ENCODE peak calls at places on chromosomes 16 and 17, in nine cellular contexts. One of them, this sample, is unnamed.

GRCh38 chr17:35548978-35549377 is 11.5 kb upstream of the SLFN12L start:
- DNase-seq in AG08395: no peak
- DNase-seq in NCI-H748 treated with DMSO at 0.1 percent for 48 hours: no peak
- DNase-seq in CD8-positive, alpha-beta T cell: no peak
- DNase-seq in AG10803: no peak
- DNase-seq in NCI-H1436: no peak
- DNase-seq in HL-60: no peak
- DNase-seq in spleen: no peak
- DNase-seq in HCT116: no peak
- DNase-seq in this sample: no peak

GRCh38 chr17:50022463-50023130 is 27.6 kb upstream of the DLX3 start:
- DNase-seq in AG08395: no peak
- DNase-seq in NCI-H748 treated with DMSO at 0.1 percent for 48 hours: no peak
- DNase-seq in CD8-positive, alpha-beta T cell: no peak
- DNase-seq in AG10803: no peak
- DNase-seq in NCI-H1436: no peak
- DNase-seq in HL-60: no peak
- DNase-seq in spleen: no peak
- DNase-seq in HCT116: no peak
- DNase-seq in this sample: no peak

GRCh38 chr16:77213542-77214108 is 14.4 kb downstream of the SYCE1L start:
- DNase-seq in AG08395: peak; percentile 77
- DNase-seq in NCI-H748 treated with DMSO at 0.1 percent for 48 hours: no peak
- DNase-seq in CD8-positive, alpha-beta T cell: no peak
- DNase-seq in AG10803: peak; percentile 83
- DNase-seq in NCI-H1436: no peak
- DNase-seq in HL-60: no peak
- DNase-seq in spleen: peak; percentile 81
- DNase-seq in HCT116: peak; percentile 98
- DNase-seq in this sample: peak; percentile 97

GRCh38 chr16:55154261-55154660 is 169.7 kb upstream of the IRX6 start:
- DNase-seq in AG08395: no peak
- DNase-seq in NCI-H748 treated with DMSO at 0.1 percent for 48 hours: no peak
- DNase-seq in CD8-positive, alpha-beta T cell: no peak
- DNase-seq in AG10803: no peak
- DNase-seq in NCI-H1436: no peak
- DNase-seq in HL-60: no peak
- DNase-seq in spleen: no peak
- DNase-seq in HCT116: no peak
- DNase-seq in this sample: no peak

GRCh38 chr17:67180275-67180674 is 64.7 kb downstream of the HELZ start:
- DNase-seq in AG08395: no peak
- DNase-seq in NCI-H748 treated with DMSO at 0.1 percent for 48 hours: no peak
- DNase-seq in CD8-positive, alpha-beta T cell: no peak
- DNase-seq in AG10803: no peak
- DNase-seq in NCI-H1436: no peak
- DNase-seq in HL-60: no peak
- DNase-seq in spleen: no peak
- DNase-seq in HCT116: no peak
- DNase-seq in this sample: no peak

GRCh38 chr16:72840591-72841381 is 207.1 kb downstream of the ZFHX3 start:
- DNase-seq in AG08395: no peak
- DNase-seq in NCI-H748 treated with DMSO at 0.1 percent for 48 hours: no peak
- DNase-seq in CD8-positive, alpha-beta T cell: no peak
- DNase-seq in AG10803: peak; percentile 31
- DNase-seq in NCI-H1436: no peak
- DNase-seq in HL-60: peak; percentile 43
- DNase-seq in spleen: no peak
- DNase-seq in HCT116: no peak
- DNase-seq in this sample: no peak

GRCh38 chr17:5127910-5128309 is 12.1 kb downstream of the USP6 start:
- DNase-seq in AG08395: no peak
- DNase-seq in NCI-H748 treated with DMSO at 0.1 percent for 48 hours: no peak
- DNase-seq in CD8-positive, alpha-beta T cell: no peak
- DNase-seq in AG10803: no peak
- DNase-seq in NCI-H1436: no peak
- DNase-seq in HL-60: no peak
- DNase-seq in spleen: no peak
- DNase-seq in HCT116: no peak
- DNase-seq in this sample: no peak

GRCh38 chr17:42422958-42423712 is at the start of gene CAVIN1:
- DNase-seq in AG08395: peak; percentile 100
- DNase-seq in NCI-H748 treated with DMSO at 0.1 percent for 48 hours: peak; percentile 9
- DNase-seq in CD8-positive, alpha-beta T cell: no peak
- DNase-seq in AG10803: peak; percentile 99
- DNase-seq in NCI-H1436: no peak
- DNase-seq in HL-60: no peak
- DNase-seq in spleen: peak; percentile 91
- DNase-seq in HCT116: peak; percentile 85
- DNase-seq in this sample: peak; percentile 95

GRCh38 chr16:2706085-2706484 is 13.9 kb downstream of the PRSS27 start:
- DNase-seq in AG08395: no peak
- DNase-seq in NCI-H748 treated with DMSO at 0.1 percent for 48 hours: no peak
- DNase-seq in CD8-positive, alpha-beta T cell: no peak
- DNase-seq in AG10803: no peak
- DNase-seq in NCI-H1436: no peak
- DNase-seq in HL-60: no peak
- DNase-seq in spleen: no peak
- DNase-seq in HCT116: no peak
- DNase-seq in this sample: no peak

GRCh38 chr16:53756329-53756996 is 52.5 kb downstream of the FTO start:
- DNase-seq in AG08395: no peak
- DNase-seq in NCI-H748 treated with DMSO at 0.1 percent for 48 hours: peak; percentile 11
- DNase-seq in CD8-positive, alpha-beta T cell: no peak
- DNase-seq in AG10803: no peak
- DNase-seq in NCI-H1436: no peak
- DNase-seq in HL-60: no peak
- DNase-seq in spleen: no peak
- DNase-seq in HCT116: no peak
- DNase-seq in this sample: peak; percentile 92

GRCh38 chr16:57720142-57720575 is 15.4 kb upstream of the KATNB1 start:
- DNase-seq in AG08395: peak; percentile 67
- DNase-seq in NCI-H748 treated with DMSO at 0.1 percent for 48 hours: no peak
- DNase-seq in CD8-positive, alpha-beta T cell: peak; percentile 16
- DNase-seq in AG10803: peak; percentile 50
- DNase-seq in NCI-H1436: no peak
- DNase-seq in HL-60: peak; percentile 77
- DNase-seq in spleen: peak; percentile 88
- DNase-seq in HCT116: no peak
- DNase-seq in this sample: peak; percentile 72

GRCh38 chr17:62793919-62794665 is 14.0 kb downstream of the MARCHF10 start:
- DNase-seq in AG08395: no peak
- DNase-seq in NCI-H748 treated with DMSO at 0.1 percent for 48 hours: no peak
- DNase-seq in CD8-positive, alpha-beta T cell: no peak
- DNase-seq in AG10803: no peak
- DNase-seq in NCI-H1436: no peak
- DNase-seq in HL-60: no peak
- DNase-seq in spleen: no peak
- DNase-seq in HCT116: no peak
- DNase-seq in this sample: no peak

GRCh38 chr16:60645541-60645940 is 1390.7 kb downstream of the CDH8 start:
- DNase-seq in AG08395: no peak
- DNase-seq in NCI-H748 treated with DMSO at 0.1 percent for 48 hours: no peak
- DNase-seq in CD8-positive, alpha-beta T cell: no peak
- DNase-seq in AG10803: no peak
- DNase-seq in NCI-H1436: no peak
- DNase-seq in HL-60: no peak
- DNase-seq in spleen: no peak
- DNase-seq in HCT116: no peak
- DNase-seq in this sample: no peak

GRCh38 chr17:51389875-51390274 is 129.5 kb downstream of the UTP18 start:
- DNase-seq in AG08395: no peak
- DNase-seq in NCI-H748 treated with DMSO at 0.1 percent for 48 hours: no peak
- DNase-seq in CD8-positive, alpha-beta T cell: no peak
- DNase-seq in AG10803: no peak
- DNase-seq in NCI-H1436: no peak
- DNase-seq in HL-60: no peak
- DNase-seq in spleen: no peak
- DNase-seq in HCT116: no peak
- DNase-seq in this sample: no peak

GRCh38 chr16:54375056-54375455 is 88.5 kb upstream of the IRX3 start:
- DNase-seq in AG08395: no peak
- DNase-seq in NCI-H748 treated with DMSO at 0.1 percent for 48 hours: no peak
- DNase-seq in CD8-positive, alpha-beta T cell: no peak
- DNase-seq in AG10803: no peak
- DNase-seq in NCI-H1436: no peak
- DNase-seq in HL-60: no peak
- DNase-seq in spleen: no peak
- DNase-seq in HCT116: no peak
- DNase-seq in this sample: no peak

GRCh38 chr17:48064638-48065037 is 16.5 kb downstream of the NFE2L1 start:
- DNase-seq in AG08395: no peak
- DNase-seq in NCI-H748 treated with DMSO at 0.1 percent for 48 hours: no peak
- DNase-seq in CD8-positive, alpha-beta T cell: no peak
- DNase-seq in AG10803: no peak
- DNase-seq in NCI-H1436: no peak
- DNase-seq in HL-60: no peak
- DNase-seq in spleen: no peak
- DNase-seq in HCT116: no peak
- DNase-seq in this sample: no peak

GRCh38 chr16:7508656-7509055 is 176.0 kb downstream of the RBFOX1 start:
- DNase-seq in AG08395: no peak
- DNase-seq in NCI-H748 treated with DMSO at 0.1 percent for 48 hours: no peak
- DNase-seq in CD8-positive, alpha-beta T cell: no peak
- DNase-seq in AG10803: no peak
- DNase-seq in NCI-H1436: no peak
- DNase-seq in HL-60: no peak
- DNase-seq in spleen: no peak
- DNase-seq in HCT116: no peak
- DNase-seq in this sample: no peak

GRCh38 chr17:59311051-59311468 is 20.4 kb upstream of the YPEL2 start:
- DNase-seq in AG08395: peak; percentile 79
- DNase-seq in NCI-H748 treated with DMSO at 0.1 percent for 48 hours: peak; percentile 71
- DNase-seq in CD8-positive, alpha-beta T cell: peak; percentile 16
- DNase-seq in AG10803: peak; percentile 59
- DNase-seq in NCI-H1436: peak; percentile 81
- DNase-seq in HL-60: peak; percentile 64
- DNase-seq in spleen: no peak
- DNase-seq in HCT116: peak; percentile 78
- DNase-seq in this sample: peak; percentile 72

GRCh38 chr17:36863676-36864075 is 73.6 kb upstream of the LHX1 start:
- DNase-seq in AG08395: no peak
- DNase-seq in NCI-H748 treated with DMSO at 0.1 percent for 48 hours: no peak
- DNase-seq in CD8-positive, alpha-beta T cell: no peak
- DNase-seq in AG10803: no peak
- DNase-seq in NCI-H1436: no peak
- DNase-seq in HL-60: no peak
- DNase-seq in spleen: no peak
- DNase-seq in HCT116: no peak
- DNase-seq in this sample: no peak

GRCh38 chr16:46916980-46917379 is 32.8 kb downstream of the GPT2 start:
- DNase-seq in AG08395: peak; percentile 31
- DNase-seq in NCI-H748 treated with DMSO at 0.1 percent for 48 hours: no peak
- DNase-seq in CD8-positive, alpha-beta T cell: no peak
- DNase-seq in AG10803: no peak
- DNase-seq in NCI-H1436: no peak
- DNase-seq in HL-60: no peak
- DNase-seq in spleen: no peak
- DNase-seq in HCT116: peak; percentile 2
- DNase-seq in this sample: no peak

GRCh38 chr16:31202402-31203385 is at the start of gene PYCARD:
- DNase-seq in AG08395: peak; percentile 78
- DNase-seq in NCI-H748 treated with DMSO at 0.1 percent for 48 hours: no peak
- DNase-seq in CD8-positive, alpha-beta T cell: no peak
- DNase-seq in AG10803: peak; percentile 32
- DNase-seq in NCI-H1436: no peak
- DNase-seq in HL-60: peak; percentile 77
- DNase-seq in spleen: peak; percentile 93
- DNase-seq in HCT116: no peak
- DNase-seq in this sample: peak; percentile 51

GRCh38 chr17:55825213-55825612 is 74.4 kb downstream of the PCTP start:
- DNase-seq in AG08395: no peak
- DNase-seq in NCI-H748 treated with DMSO at 0.1 percent for 48 hours: peak; percentile 1
- DNase-seq in CD8-positive, alpha-beta T cell: no peak
- DNase-seq in AG10803: no peak
- DNase-seq in NCI-H1436: no peak
- DNase-seq in HL-60: no peak
- DNase-seq in spleen: no peak
- DNase-seq in HCT116: no peak
- DNase-seq in this sample: peak; percentile 13

GRCh38 chr17:81955756-81956544 is 5.0 kb downstream of the NOTUM start:
- DNase-seq in AG08395: no peak
- DNase-seq in NCI-H748 treated with DMSO at 0.1 percent for 48 hours: no peak
- DNase-seq in CD8-positive, alpha-beta T cell: no peak
- DNase-seq in AG10803: no peak
- DNase-seq in NCI-H1436: no peak
- DNase-seq in HL-60: no peak
- DNase-seq in spleen: no peak
- DNase-seq in HCT116: no peak
- DNase-seq in this sample: no peak

GRCh38 chr17:41492771-41493170 is 3.1 kb upstream of the KRT36 start:
- DNase-seq in AG08395: no peak
- DNase-seq in NCI-H748 treated with DMSO at 0.1 percent for 48 hours: peak; percentile 69
- DNase-seq in CD8-positive, alpha-beta T cell: no peak
- DNase-seq in AG10803: no peak
- DNase-seq in NCI-H1436: peak; percentile 10
- DNase-seq in HL-60: no peak
- DNase-seq in spleen: no peak
- DNase-seq in HCT116: no peak
- DNase-seq in this sample: peak; percentile 54

GRCh38 chr16:87006789-87007745 is 310.1 kb downstream of the C16orf95 start:
- DNase-seq in AG08395: no peak
- DNase-seq in NCI-H748 treated with DMSO at 0.1 percent for 48 hours: no peak
- DNase-seq in CD8-positive, alpha-beta T cell: no peak
- DNase-seq in AG10803: no peak
- DNase-seq in NCI-H1436: no peak
- DNase-seq in HL-60: no peak
- DNase-seq in spleen: no peak
- DNase-seq in HCT116: no peak
- DNase-seq in this sample: no peak

GRCh38 chr17:5832886-5833285 is 237.3 kb upstream of the WSCD1 start:
- DNase-seq in AG08395: peak; percentile 52
- DNase-seq in NCI-H748 treated with DMSO at 0.1 percent for 48 hours: peak; percentile 99
- DNase-seq in CD8-positive, alpha-beta T cell: no peak
- DNase-seq in AG10803: peak; percentile 74
- DNase-seq in NCI-H1436: peak; percentile 64
- DNase-seq in HL-60: no peak
- DNase-seq in spleen: no peak
- DNase-seq in HCT116: peak; percentile 58
- DNase-seq in this sample: peak; percentile 93

GRCh38 chr16:66551362-66551761 is 1.0 kb upstream of the CKLF start:
- DNase-seq in AG08395: peak; percentile 15
- DNase-seq in NCI-H748 treated with DMSO at 0.1 percent for 48 hours: no peak
- DNase-seq in CD8-positive, alpha-beta T cell: peak; percentile 39
- DNase-seq in AG10803: peak; percentile 32
- DNase-seq in NCI-H1436: peak; percentile 44
- DNase-seq in HL-60: peak; percentile 82
- DNase-seq in spleen: peak; percentile 85
- DNase-seq in HCT116: peak; percentile 36
- DNase-seq in this sample: peak; percentile 67

GRCh38 chr16:90041896-90042473 is 22.7 kb upstream of the DBNDD1 start:
- DNase-seq in AG08395: no peak
- DNase-seq in NCI-H748 treated with DMSO at 0.1 percent for 48 hours: no peak
- DNase-seq in CD8-positive, alpha-beta T cell: no peak
- DNase-seq in AG10803: no peak
- DNase-seq in NCI-H1436: no peak
- DNase-seq in HL-60: no peak
- DNase-seq in spleen: no peak
- DNase-seq in HCT116: no peak
- DNase-seq in this sample: no peak